ENCODE peak calls at places on chromosomes 6 and 20, in seven cellular contexts. One of them, this sample, is unnamed.

GRCh38 chr6:7139835-7140470 is 32.2 kb downstream of the RREB1 start:
- DNase-seq in testis: no peak
- DNase-seq in heart left ventricle: no peak
- DNase-seq in transverse colon: no peak
- DNase-seq in adrenal gland: no peak
- DNase-seq in HCT116: no peak
- DNase-seq in CD4-positive, alpha-beta T cell: no peak
- DNase-seq in this sample: no peak

GRCh38 chr20:5729348-5729747 is 20.9 kb upstream of the SHLD1 start:
- DNase-seq in testis: no peak
- DNase-seq in heart left ventricle: no peak
- DNase-seq in transverse colon: no peak
- DNase-seq in adrenal gland: no peak
- DNase-seq in HCT116: no peak
- DNase-seq in CD4-positive, alpha-beta T cell: no peak
- DNase-seq in this sample: no peak

GRCh38 chr6:1311400-1312192 is at the start of gene FOXQ1:
- DNase-seq in testis: peak; percentile 61
- DNase-seq in heart left ventricle: peak; percentile 13
- DNase-seq in transverse colon: peak; percentile 77
- DNase-seq in adrenal gland: no peak
- DNase-seq in HCT116: peak; percentile 21
- DNase-seq in CD4-positive, alpha-beta T cell: no peak
- DNase-seq in this sample: peak; percentile 40

GRCh38 chr6:139964737-139965136 is 590.3 kb upstream of the CITED2 start:
- DNase-seq in testis: no peak
- DNase-seq in heart left ventricle: no peak
- DNase-seq in transverse colon: no peak
- DNase-seq in adrenal gland: no peak
- DNase-seq in HCT116: no peak
- DNase-seq in CD4-positive, alpha-beta T cell: no peak
- DNase-seq in this sample: no peak

GRCh38 chr6:12791371-12791770 is 74.8 kb downstream of the PHACTR1 start:
- DNase-seq in testis: no peak
- DNase-seq in heart left ventricle: no peak
- DNase-seq in transverse colon: no peak
- DNase-seq in adrenal gland: no peak
- DNase-seq in HCT116: no peak
- DNase-seq in CD4-positive, alpha-beta T cell: no peak
- DNase-seq in this sample: no peak

GRCh38 chr6:35786810-35787209 is 6.0 kb downstream of the CLPSL1 start:
- DNase-seq in testis: no peak
- DNase-seq in heart left ventricle: no peak
- DNase-seq in transverse colon: no peak
- DNase-seq in adrenal gland: no peak
- DNase-seq in HCT116: no peak
- DNase-seq in CD4-positive, alpha-beta T cell: no peak
- DNase-seq in this sample: no peak

GRCh38 chr6:112618796-112619195 is 271.7 kb downstream of the RFPL4B start:
- DNase-seq in testis: peak; percentile 69
- DNase-seq in heart left ventricle: no peak
- DNase-seq in transverse colon: no peak
- DNase-seq in adrenal gland: no peak
- DNase-seq in HCT116: peak; percentile 21
- DNase-seq in CD4-positive, alpha-beta T cell: no peak
- DNase-seq in this sample: no peak

GRCh38 chr6:159999240-159999671 is 30.4 kb downstream of the IGF2R start:
- DNase-seq in testis: no peak
- DNase-seq in heart left ventricle: no peak
- DNase-seq in transverse colon: no peak
- DNase-seq in adrenal gland: no peak
- DNase-seq in HCT116: no peak
- DNase-seq in CD4-positive, alpha-beta T cell: no peak
- DNase-seq in this sample: no peak

GRCh38 chr6:27168586-27169443 is 78.7 kb upstream of the PRSS16 start:
- DNase-seq in testis: no peak
- DNase-seq in heart left ventricle: no peak
- DNase-seq in transverse colon: no peak
- DNase-seq in adrenal gland: no peak
- DNase-seq in HCT116: no peak
- DNase-seq in CD4-positive, alpha-beta T cell: no peak
- DNase-seq in this sample: no peak

GRCh38 chr6:138586638-138587037 is 87.3 kb upstream of the NHSL1 start:
- DNase-seq in testis: no peak
- DNase-seq in heart left ventricle: no peak
- DNase-seq in transverse colon: no peak
- DNase-seq in adrenal gland: no peak
- DNase-seq in HCT116: no peak
- DNase-seq in CD4-positive, alpha-beta T cell: no peak
- DNase-seq in this sample: no peak

GRCh38 chr6:28638915-28639314 is 113.2 kb downstream of the GPX5 start:
- DNase-seq in testis: peak; percentile 74
- DNase-seq in heart left ventricle: no peak
- DNase-seq in transverse colon: no peak
- DNase-seq in adrenal gland: no peak
- DNase-seq in HCT116: no peak
- DNase-seq in CD4-positive, alpha-beta T cell: no peak
- DNase-seq in this sample: no peak

DNA sequence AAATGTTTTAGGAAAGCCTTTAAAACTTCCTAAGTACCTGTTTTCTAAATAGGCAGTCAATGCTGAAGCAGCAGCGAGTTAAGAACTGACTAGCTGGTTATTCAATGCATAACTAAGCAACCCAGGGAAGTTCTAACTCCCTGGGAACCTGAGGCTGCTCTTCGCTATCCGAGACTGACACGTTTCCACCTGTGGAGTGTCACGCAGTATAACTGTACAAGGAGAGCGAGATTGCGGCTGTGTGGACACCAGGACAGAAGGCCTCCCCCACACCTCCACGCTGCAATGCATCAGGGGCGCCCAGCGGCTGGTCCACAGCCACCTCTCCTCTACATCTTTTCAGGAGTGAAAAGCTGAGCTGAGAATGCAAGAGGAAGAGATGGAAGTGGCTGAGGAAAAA is 8.0 kb downstream of the PXDC1 start:
- DNase-seq in testis: no peak
- DNase-seq in heart left ventricle: no peak
- DNase-seq in transverse colon: peak; percentile 5
- DNase-seq in adrenal gland: no peak
- DNase-seq in HCT116: no peak
- DNase-seq in CD4-positive, alpha-beta T cell: no peak
- DNase-seq in this sample: no peak
- H3K27ac ChIP-seq in testis: peak overlapping the region; percentile 12
- H3K27ac ChIP-seq in heart left ventricle: peak overlapping the region; percentile 80
- H3K27ac ChIP-seq in transverse colon: peak overlapping the region; percentile 84
- H3K27ac ChIP-seq in adrenal gland: no peak overlapping the region
- H3K27ac ChIP-seq in HCT116: no peak overlapping the region
- H3K27ac ChIP-seq in CD4-positive, alpha-beta T cell: no peak overlapping the region
- H3K27ac ChIP-seq in this sample: peak overlapping the region; percentile 64

DNA sequence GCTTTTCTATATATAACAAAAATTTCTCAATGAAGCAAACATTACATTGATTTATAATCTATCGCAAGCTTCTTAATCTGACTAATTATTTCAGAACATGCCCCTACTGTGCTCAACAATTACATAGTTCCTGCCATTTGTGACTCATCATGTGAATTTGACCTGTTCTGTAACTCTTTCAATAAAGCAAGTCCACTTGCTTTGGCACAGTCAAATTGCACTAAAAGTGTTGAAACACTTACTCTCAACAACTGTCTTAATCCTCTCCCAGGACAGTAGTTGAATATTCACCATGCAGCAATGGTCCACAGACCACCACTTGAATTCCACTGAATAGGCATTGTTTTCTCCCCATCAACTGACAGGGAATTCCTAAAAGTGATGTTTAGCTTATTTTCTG is 67.7 kb upstream of the SPTLC3 start:
- DNase-seq in testis: no peak
- DNase-seq in heart left ventricle: no peak
- DNase-seq in transverse colon: no peak
- DNase-seq in adrenal gland: no peak
- DNase-seq in HCT116: no peak
- DNase-seq in CD4-positive, alpha-beta T cell: no peak
- DNase-seq in this sample: no peak
- TF ChIP-seq CTCF in testis: no peak
- TF ChIP-seq CTCF in heart left ventricle: no peak
- TF ChIP-seq CTCF in transverse colon: no peak
- TF ChIP-seq CTCF in adrenal gland: no peak
- TF ChIP-seq CTCF in HCT116: no peak
- TF ChIP-seq CTCF in CD4-positive, alpha-beta T cell: no peak
- TF ChIP-seq CTCF in this sample: no peak

DNA sequence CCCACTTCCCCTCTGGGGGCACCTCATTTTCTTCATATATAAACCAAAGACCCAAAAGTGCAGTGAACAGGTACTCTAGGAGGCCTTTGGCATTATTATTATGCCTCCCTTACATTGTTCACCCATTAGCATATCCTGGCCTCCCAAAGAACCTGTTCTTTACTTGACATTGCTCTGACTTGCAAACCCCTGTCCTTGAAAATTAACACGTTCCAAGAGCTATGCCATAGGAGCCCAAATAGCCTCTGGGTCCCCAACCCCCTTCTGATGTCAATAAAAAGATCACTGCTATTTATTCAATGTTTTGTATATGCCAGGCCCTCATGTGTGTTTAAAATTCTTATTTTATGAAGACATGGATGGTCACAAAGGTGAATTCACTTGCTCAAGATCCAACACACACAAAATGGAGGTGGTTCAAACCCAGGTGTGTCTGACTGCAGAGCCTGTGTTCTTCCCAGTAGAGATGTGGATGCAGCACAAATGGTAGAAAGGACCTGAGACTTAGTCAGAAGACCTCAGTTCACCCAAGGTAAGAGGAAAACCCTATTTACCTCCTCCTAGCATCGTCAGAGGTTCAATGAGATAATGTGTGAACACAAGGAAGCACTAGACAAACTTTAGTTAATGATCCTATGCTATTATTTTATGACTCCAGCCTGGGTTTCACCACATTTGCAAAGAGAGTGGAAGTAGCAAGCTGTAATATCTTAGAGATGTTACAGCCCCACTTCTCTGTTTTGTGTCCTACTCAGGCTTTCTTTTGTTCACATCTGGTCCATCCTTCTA is 36.6 kb downstream of the BCL2L1 start:
- DNase-seq in testis: no peak
- DNase-seq in heart left ventricle: no peak
- DNase-seq in transverse colon: no peak
- DNase-seq in adrenal gland: no peak
- DNase-seq in HCT116: no peak
- DNase-seq in CD4-positive, alpha-beta T cell: no peak
- DNase-seq in this sample: no peak
- H3K27ac ChIP-seq in testis: peak overlapping the region; percentile 37
- H3K27ac ChIP-seq in heart left ventricle: peak overlapping the region; percentile 15
- H3K27ac ChIP-seq in transverse colon: peak overlapping the region; percentile 60
- H3K27ac ChIP-seq in adrenal gland: no peak overlapping the region
- H3K27ac ChIP-seq in HCT116: no peak overlapping the region
- H3K27ac ChIP-seq in CD4-positive, alpha-beta T cell: no peak overlapping the region
- H3K27ac ChIP-seq in this sample: peak overlapping the region; percentile 74

DNA sequence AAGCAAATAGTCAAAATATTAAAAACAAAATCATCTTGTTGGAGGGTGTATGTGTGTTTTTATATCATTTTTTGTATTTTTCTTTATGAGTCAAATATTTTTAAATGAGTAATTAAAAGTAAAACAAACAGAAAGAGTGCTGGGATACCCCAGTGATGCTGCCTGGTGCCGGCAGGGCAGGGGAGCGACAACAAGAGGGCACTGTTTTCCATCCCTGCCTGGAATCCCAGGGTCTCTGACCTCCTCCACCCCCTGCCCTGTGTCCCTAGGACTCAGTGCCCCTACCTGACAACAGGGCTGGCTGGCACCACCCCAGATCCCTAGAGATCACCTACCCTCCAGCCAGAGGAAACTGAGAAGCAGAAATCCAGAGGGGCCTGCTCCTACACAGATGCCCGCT is 41.9 kb upstream of the HMGA1 start:
- DNase-seq in testis: no peak
- DNase-seq in heart left ventricle: no peak
- DNase-seq in transverse colon: no peak
- DNase-seq in adrenal gland: no peak
- DNase-seq in HCT116: no peak
- DNase-seq in CD4-positive, alpha-beta T cell: no peak
- DNase-seq in this sample: no peak
- TF ChIP-seq CTCF in testis: no peak
- TF ChIP-seq CTCF in heart left ventricle: no peak
- TF ChIP-seq CTCF in transverse colon: no peak
- TF ChIP-seq CTCF in adrenal gland: no peak
- TF ChIP-seq CTCF in HCT116: peak; percentile 19
- TF ChIP-seq CTCF in CD4-positive, alpha-beta T cell: no peak
- TF ChIP-seq CTCF in this sample: no peak

DNA sequence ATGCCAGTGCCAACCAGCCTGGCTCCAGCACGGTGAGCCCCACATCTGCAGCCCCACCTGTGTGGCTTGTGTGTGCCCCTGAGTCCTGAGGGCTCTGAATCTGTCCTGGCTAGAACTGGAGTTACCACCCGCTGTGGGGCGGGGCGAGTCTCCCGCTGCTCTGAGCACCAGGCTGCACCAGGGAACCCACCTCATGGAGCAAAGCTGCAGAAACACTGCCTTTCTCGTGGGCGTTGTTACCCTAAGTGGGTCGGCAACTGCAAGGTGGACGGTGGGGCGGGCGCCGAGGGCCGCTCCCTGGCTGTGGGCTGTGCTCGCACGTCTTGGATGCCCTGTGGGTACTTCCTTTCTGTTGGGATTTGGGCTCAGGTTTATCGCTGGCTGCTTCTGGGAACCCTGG is 12.7 kb upstream of the ZBTB46 start:
- DNase-seq in testis: no peak
- DNase-seq in heart left ventricle: no peak
- DNase-seq in transverse colon: no peak
- DNase-seq in adrenal gland: no peak
- DNase-seq in HCT116: no peak
- DNase-seq in CD4-positive, alpha-beta T cell: no peak
- DNase-seq in this sample: no peak
- H3K27ac ChIP-seq in testis: no peak overlapping the region
- H3K27ac ChIP-seq in heart left ventricle: peak overlapping the region; percentile 71
- H3K27ac ChIP-seq in transverse colon: no peak overlapping the region
- H3K27ac ChIP-seq in adrenal gland: no peak overlapping the region
- H3K27ac ChIP-seq in HCT116: no peak overlapping the region
- H3K27ac ChIP-seq in CD4-positive, alpha-beta T cell: no peak overlapping the region
- H3K27ac ChIP-seq in this sample: no peak overlapping the region

DNA sequence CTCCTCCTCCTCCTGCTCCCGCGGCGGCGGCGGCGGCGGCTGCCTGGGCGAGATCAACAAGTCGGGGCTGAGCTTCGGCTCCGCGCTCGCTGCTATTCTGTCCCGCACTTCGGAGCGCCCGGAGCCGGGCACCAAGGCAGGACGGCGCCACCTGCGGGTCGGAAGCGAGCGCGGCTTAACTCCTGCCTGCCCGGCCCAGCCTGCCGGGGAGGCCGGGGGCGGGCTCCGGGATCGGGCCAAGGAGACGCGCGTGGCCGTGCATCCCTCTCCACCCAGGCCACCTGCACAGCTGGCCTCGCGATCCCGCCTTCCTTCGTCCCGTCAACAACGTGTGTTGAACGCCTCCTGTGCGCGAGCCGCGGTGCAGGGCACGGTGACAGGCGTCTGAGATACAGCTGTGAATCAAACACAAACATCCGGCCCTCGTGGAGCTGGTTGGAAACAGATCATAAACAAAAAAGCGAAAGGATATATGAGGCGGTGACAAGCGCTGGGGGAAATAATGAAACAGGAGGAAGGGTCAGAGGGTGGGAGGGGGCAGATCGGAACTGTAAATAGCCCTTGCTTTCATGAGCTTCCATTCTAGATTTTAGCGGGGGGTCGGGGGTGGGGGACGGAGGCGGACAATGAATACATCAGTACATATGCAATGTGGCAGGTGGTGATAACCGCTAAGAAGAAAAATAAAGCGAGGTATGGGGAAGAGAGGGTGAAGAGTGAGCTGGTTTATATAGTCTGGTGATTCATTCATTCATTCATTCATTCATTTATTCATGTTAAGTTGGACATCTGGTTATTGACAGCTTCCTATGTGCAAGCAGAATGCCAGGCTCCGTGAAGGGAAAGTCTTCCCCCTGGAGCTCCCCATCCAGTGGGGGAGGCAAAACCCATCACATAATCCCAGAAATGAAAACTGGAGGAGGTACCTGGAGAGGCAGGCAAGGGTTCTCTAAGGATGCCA is 2.0 kb upstream of the KCNB1 start:
- DNase-seq in testis: peak; percentile 89
- DNase-seq in heart left ventricle: peak; percentile 75
- DNase-seq in transverse colon: peak; percentile 76
- DNase-seq in adrenal gland: peak; percentile 73
- DNase-seq in HCT116: peak; percentile 31
- DNase-seq in CD4-positive, alpha-beta T cell: peak; percentile 38
- DNase-seq in this sample: peak; percentile 62
- TF ChIP-seq CTCF in testis: peak; percentile 73
- TF ChIP-seq CTCF in heart left ventricle: peak; percentile 71
- TF ChIP-seq CTCF in transverse colon: peak; percentile 71
- TF ChIP-seq CTCF in adrenal gland: peak; percentile 59
- TF ChIP-seq CTCF in HCT116: peak; percentile 81
- TF ChIP-seq CTCF in CD4-positive, alpha-beta T cell: peak; percentile 36
- TF ChIP-seq CTCF in this sample: peak; percentile 77

This sample was measured in dorsolateral prefrontal cortex.